ENCODE peak calls at places on chromosomes 16 and 17, in four cellular contexts. I is lower leg skin, N is IMR-90, X is OCI-LY7. W is an unnamed sample.
A peak's percentile ranks its signal among the peaks of the same experiment; 100 is the strongest.

GRCh38 chr17:49016775-49017463 is 19.7 kb downstream of the IGF2BP1 start:
- DNase-seq in I (peak; percentile 79), N (peak; percentile 80), X (no peak), W (no peak)

GRCh38 chr16:19559242-19559910 is 3.9 kb downstream of the VPS35L start:
- DNase-seq in I (peak; percentile 82), N (peak; percentile 69), X (peak; percentile 67), W (peak; percentile 52)

GRCh38 chr17:8649157-8650118 is 18.9 kb upstream of the MYH10 start:
- DNase-seq in I (no peak), N (peak; percentile 95), X (no peak), W (peak; percentile 48)

GRCh38 chr16:11896776-11897175 is 19.0 kb downstream of the GSPT1 start:
- DNase-seq in I (no peak), N (peak; percentile 92), X (no peak), W (no peak)

GRCh38 chr16:12210258-12210880 is 233.8 kb downstream of the SNX29 start:
- DNase-seq in I (no peak), N (no peak), X (no peak), W (no peak)

GRCh38 chr16:11791144-11791828 is 5.8 kb downstream of the ZC3H7A start:
- DNase-seq in I (no peak), N (no peak), X (no peak), W (no peak)

GRCh38 chr16:55496509-55497145 is 12.2 kb upstream of the LPCAT2 start:
- DNase-seq in I (peak; percentile 80), N (no peak), X (no peak), W (no peak)

GRCh38 chr17:10549108-10549842 is at the start of gene MYH2:
- DNase-seq in I (no peak), N (no peak), X (no peak), W (no peak)

GRCh38 chr17:58974354-58974753 is 132.3 kb downstream of the TRIM37 start:
- DNase-seq in I (no peak), N (no peak), X (no peak), W (no peak)

GRCh38 chr17:49514374-49514738 is 19.3 kb downstream of the NGFR start:
- DNase-seq in I (peak; percentile 76), N (no peak), X (no peak), W (no peak)

GRCh38 chr16:64991011-64991410 is 130.9 kb downstream of the CDH11 start:
- DNase-seq in I (no peak), N (no peak), X (no peak), W (no peak)

GRCh38 chr17:79785017-79785899 is 7.3 kb downstream of the CBX2 start:
- DNase-seq in I (no peak), N (no peak), X (no peak), W (no peak)

GRCh38 chr16:17696696-17697095 is 225.9 kb upstream of the XYLT1 start:
- DNase-seq in I (no peak), N (no peak), X (no peak), W (no peak)

GRCh38 chr17:43679401-43679800 is 17.7 kb upstream of the MEOX1 start:
- DNase-seq in I (no peak), N (no peak), X (no peak), W (no peak)

GRCh38 chr16:68786685-68787418 is 49.8 kb downstream of the CDH1 start:
- DNase-seq in I (no peak), N (peak; percentile 44), X (no peak), W (no peak)

GRCh38 chr16:72203401-72203800 is 31.4 kb upstream of the PMFBP1 start:
- DNase-seq in I (peak; percentile 82), N (peak; percentile 4), X (peak; percentile 21), W (peak; percentile 15)

GRCh38 chr17:2218426-2218825 is 85.2 kb downstream of the SMG6 start:
- DNase-seq in I (no peak), N (no peak), X (no peak), W (no peak)

GRCh38 chr16:53433509-53433908 is 762 bp upstream of the RBL2 start:
- DNase-seq in I (no peak), N (no peak), X (no peak), W (no peak)

GRCh38 chr16:49497466-49497865 is 123.9 kb downstream of the C16orf78 start:
- DNase-seq in I (peak; percentile 60), N (no peak), X (no peak), W (no peak)

GRCh38 chr17:37446027-37446426 is 39.3 kb downstream of the TADA2A start:
- DNase-seq in I (no peak), N (no peak), X (no peak), W (no peak)

GRCh38 chr17:74214642-74215331 is 1.4 kb downstream of the TTYH2 start:
- DNase-seq in I (no peak), N (no peak), X (no peak), W (no peak)

GRCh38 chr16:15925631-15926030 is 23.8 kb upstream of the ABCC1 start:
- DNase-seq in I (no peak), N (no peak), X (no peak), W (no peak)

GRCh38 chr17:41893384-41893783 is 25.4 kb downstream of the ACLY start:
- DNase-seq in I (no peak), N (no peak), X (no peak), W (no peak)

GRCh38 chr17:41891135-41892065 is 26.2 kb upstream of the KLHL11 start:
- DNase-seq in I (no peak), N (no peak), X (no peak), W (no peak)

GRCh38 chr17:41894791-41895331 is 23.9 kb downstream of the ACLY start:
- DNase-seq in I (no peak), N (peak; percentile 90), X (no peak), W (peak; percentile 78)

GRCh38 chr17:41895617-41896016 is 23.1 kb downstream of the ACLY start:
- DNase-seq in I (no peak), N (peak; percentile 27), X (no peak), W (no peak)

DNA sequence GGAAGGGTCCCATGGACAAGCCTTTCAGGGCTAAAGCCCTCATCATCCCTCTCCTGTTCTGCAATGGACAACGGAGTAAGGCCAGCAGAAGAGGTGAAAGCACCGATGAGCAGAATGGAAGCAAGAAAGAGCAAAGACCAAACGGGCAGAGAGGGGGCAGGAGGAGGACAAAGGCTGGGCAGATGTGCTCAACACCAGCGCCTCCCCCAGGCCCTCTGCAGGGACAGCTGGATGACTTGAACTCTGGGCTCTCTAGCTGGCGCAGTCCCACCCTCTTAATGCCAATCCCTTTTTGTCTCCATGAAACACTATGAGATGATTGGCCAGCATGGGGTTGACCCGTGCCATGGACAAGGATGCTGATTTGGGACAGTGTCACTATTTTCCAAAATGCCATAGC is 22.0 kb downstream of the ACLY start:
- DNase-seq in I (no peak), N (no peak), X (no peak), W (no peak)
- TF ChIP-seq CTCF in I (no peak), N (no peak), X (no peak), W (no peak)

DNA sequence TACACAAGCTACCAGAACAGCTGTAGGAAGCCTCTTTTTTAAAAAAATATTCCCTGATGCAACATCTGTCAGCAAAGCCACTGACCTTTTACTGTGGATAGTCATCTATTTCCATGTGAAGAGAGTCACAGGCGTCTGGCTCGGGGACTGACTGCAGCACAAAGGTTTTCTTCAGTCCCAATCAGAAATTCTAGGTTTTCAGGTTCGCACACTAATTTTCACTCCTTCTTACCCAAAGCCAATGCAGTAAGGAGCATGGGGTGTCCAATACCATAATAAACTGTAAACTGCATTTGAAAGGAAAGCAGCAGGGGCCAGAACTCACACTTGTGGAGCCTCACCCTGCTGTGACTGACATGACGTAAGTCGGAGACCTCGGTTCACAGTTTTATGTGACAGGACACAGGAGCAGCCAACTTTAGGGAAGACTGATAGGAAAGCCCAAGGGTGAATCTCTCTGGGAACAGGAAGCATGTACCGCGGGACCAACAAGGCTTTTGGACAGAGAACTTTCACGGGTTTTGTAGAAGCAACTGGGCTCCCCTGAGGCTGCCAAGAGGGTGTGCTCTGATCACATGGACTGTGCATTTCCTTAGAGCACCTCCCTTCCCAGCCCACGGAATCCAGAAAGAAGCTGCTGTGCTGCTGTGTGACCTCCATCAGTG is 9.1 kb upstream of the TMEM100 start:
- DNase-seq in I (peak; percentile 92), N (peak; percentile 36), X (no peak), W (no peak)
- H3K4me3 ChIP-seq in I (no peak overlapping the region), N (no peak overlapping the region), X (no peak overlapping the region), W (no peak overlapping the region)

DNA sequence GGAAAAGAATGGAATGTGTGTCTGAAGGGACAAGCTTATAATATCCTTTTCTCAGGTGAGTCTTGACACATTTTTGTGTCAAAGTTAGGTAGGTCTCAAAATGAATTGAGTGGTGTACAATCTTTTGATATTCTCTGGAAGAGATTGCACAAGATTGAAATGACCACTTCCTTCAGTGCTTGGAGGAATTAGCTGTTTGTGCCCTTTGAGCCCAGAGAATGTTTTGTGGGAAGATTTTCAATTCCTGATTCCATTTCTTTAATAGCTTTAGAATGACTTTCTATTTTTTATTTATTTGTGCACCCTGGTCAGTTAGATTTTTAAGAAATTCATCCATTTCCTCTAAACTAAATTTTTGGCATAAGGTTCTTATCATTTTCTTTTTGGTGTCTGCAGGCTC is 1.6 kb upstream of the CCL13 start:
- DNase-seq in I (no peak), N (peak; percentile 70), X (no peak), W (no peak)
- TF ChIP-seq CTCF in I (no peak), N (no peak), X (no peak), W (no peak)

GRCh38 chr17:7232114-7232513 is 2.2 kb downstream of the DVL2 start:
- DNase-seq in I (no peak), N (no peak), X (no peak), W (no peak)
- H3K4me3 ChIP-seq in I (no peak overlapping the region), N (no peak overlapping the region), X (peak overlapping the region; percentile 97), W (peak overlapping the region; percentile 92)

DNA sequence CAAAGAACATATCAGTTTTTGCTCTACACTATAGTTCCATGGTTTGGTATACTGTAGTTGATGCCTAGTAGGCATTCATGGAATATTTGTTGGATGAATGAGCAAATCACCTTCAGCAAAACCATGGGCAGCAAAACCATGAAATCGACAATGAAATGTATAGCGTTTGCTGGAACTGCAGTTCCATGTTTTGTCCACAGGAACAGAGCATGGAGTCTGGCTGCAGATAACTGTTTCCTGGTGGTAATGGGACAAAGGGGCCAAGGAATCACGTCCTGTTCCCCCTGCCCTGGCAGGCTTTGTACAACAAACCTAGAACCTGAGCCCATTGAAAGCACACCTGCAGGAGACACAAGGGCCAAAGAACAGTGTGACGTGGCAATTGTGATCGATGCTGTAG is 101.1 kb downstream of the USP31 start:
- DNase-seq in I (peak; percentile 29), N (no peak), X (no peak), W (no peak)
- TF ChIP-seq CTCF in I (no peak), N (no peak), X (no peak), W (no peak)